ENCODE peak calls at places on chromosomes 13 and 19, in seven cellular contexts. One of them, this sample, is unnamed.
A peak's percentile ranks its signal among the peaks of the same experiment; 100 is the strongest.

GRCh38 chr19:4009990-4010807 is 2.7 kb downstream of the PIAS4 start:
- DNase-seq in stomach: no peak
- DNase-seq in upper lobe of right lung: no peak
- DNase-seq in uterus: no peak
- DNase-seq in left lung: no peak
- DNase-seq in mammary epithelial cell: no peak
- DNase-seq in H1: no peak
- DNase-seq in this sample: no peak

GRCh38 chr19:27971071-27971470 is 1241.9 kb downstream of the UQCRFS1 start:
- DNase-seq in mammary epithelial cell: no peak
- DNase-seq in left lung: no peak
- DNase-seq in H1: peak; percentile 58
- DNase-seq in uterus: no peak
- DNase-seq in upper lobe of right lung: no peak
- DNase-seq in stomach: no peak
- DNase-seq in this sample: no peak

GRCh38 chr19:40605201-40605971 is 4.2 kb downstream of the LTBP4 start:
- DNase-seq in stomach: peak; percentile 86
- DNase-seq in uterus: peak; percentile 75
- DNase-seq in left lung: peak; percentile 92
- DNase-seq in upper lobe of right lung: peak; percentile 92
- DNase-seq in H1: no peak
- DNase-seq in mammary epithelial cell: peak; percentile 95
- DNase-seq in this sample: peak; percentile 75

GRCh38 chr19:51664131-51664530 is 17.5 kb upstream of the SIGLEC14 start:
- DNase-seq in mammary epithelial cell: no peak
- DNase-seq in H1: no peak
- DNase-seq in upper lobe of right lung: no peak
- DNase-seq in stomach: no peak
- DNase-seq in left lung: no peak
- DNase-seq in uterus: no peak
- DNase-seq in this sample: no peak

GRCh38 chr19:39998511-39998910 is 1.7 kb downstream of the ZNF546 start:
- DNase-seq in H1: no peak
- DNase-seq in mammary epithelial cell: peak; percentile 35
- DNase-seq in left lung: no peak
- DNase-seq in uterus: no peak
- DNase-seq in upper lobe of right lung: no peak
- DNase-seq in stomach: no peak
- DNase-seq in this sample: no peak

GRCh38 chr13:30331331-30331771 is 24.0 kb upstream of the KATNAL1 start:
- DNase-seq in left lung: no peak
- DNase-seq in stomach: no peak
- DNase-seq in H1: no peak
- DNase-seq in uterus: peak; percentile 92
- DNase-seq in mammary epithelial cell: no peak
- DNase-seq in upper lobe of right lung: no peak
- DNase-seq in this sample: no peak

GRCh38 chr19:39471756-39472536 is 8.7 kb upstream of the TIMM50 start:
- DNase-seq in left lung: peak; percentile 29
- DNase-seq in stomach: no peak
- DNase-seq in uterus: no peak
- DNase-seq in mammary epithelial cell: no peak
- DNase-seq in H1: no peak
- DNase-seq in upper lobe of right lung: no peak
- DNase-seq in this sample: no peak

GRCh38 chr19:5827891-5828660 is 11.4 kb downstream of the FUT6 start:
- DNase-seq in left lung: peak; percentile 95
- DNase-seq in mammary epithelial cell: peak; percentile 55
- DNase-seq in upper lobe of right lung: peak; percentile 96
- DNase-seq in uterus: peak; percentile 64
- DNase-seq in stomach: peak; percentile 95
- DNase-seq in H1: peak; percentile 84
- DNase-seq in this sample: peak; percentile 96

GRCh38 chr13:99971576-99972189 is at the start of gene ZIC5:
- DNase-seq in mammary epithelial cell: no peak
- DNase-seq in stomach: no peak
- DNase-seq in uterus: no peak
- DNase-seq in H1: peak; percentile 84
- DNase-seq in left lung: peak; percentile 54
- DNase-seq in upper lobe of right lung: no peak
- DNase-seq in this sample: no peak

GRCh38 chr13:97287047-97287383 is 64.9 kb downstream of the MBNL2 start:
- DNase-seq in mammary epithelial cell: no peak
- DNase-seq in uterus: no peak
- DNase-seq in left lung: no peak
- DNase-seq in upper lobe of right lung: no peak
- DNase-seq in stomach: no peak
- DNase-seq in H1: no peak
- DNase-seq in this sample: no peak

GRCh38 chr13:108859202-108860012 is 230.0 kb downstream of the MYO16 start:
- DNase-seq in upper lobe of right lung: no peak
- DNase-seq in uterus: no peak
- DNase-seq in H1: no peak
- DNase-seq in left lung: no peak
- DNase-seq in stomach: no peak
- DNase-seq in mammary epithelial cell: no peak
- DNase-seq in this sample: no peak

GRCh38 chr13:97780486-97780885 is 173.0 kb upstream of the IPO5 start:
- DNase-seq in mammary epithelial cell: no peak
- DNase-seq in H1: no peak
- DNase-seq in uterus: no peak
- DNase-seq in left lung: no peak
- DNase-seq in stomach: no peak
- DNase-seq in upper lobe of right lung: no peak
- DNase-seq in this sample: no peak

GRCh38 chr19:8655340-8655709 is 24.9 kb downstream of the NFILZ start:
- DNase-seq in H1: no peak
- DNase-seq in uterus: no peak
- DNase-seq in left lung: no peak
- DNase-seq in stomach: no peak
- DNase-seq in upper lobe of right lung: peak; percentile 51
- DNase-seq in mammary epithelial cell: no peak
- DNase-seq in this sample: peak; percentile 62

GRCh38 chr19:15672580-15673175 is at the start of gene CYP4F12:
- DNase-seq in H1: no peak
- DNase-seq in mammary epithelial cell: peak; percentile 33
- DNase-seq in left lung: no peak
- DNase-seq in stomach: peak; percentile 84
- DNase-seq in uterus: peak; percentile 92
- DNase-seq in upper lobe of right lung: peak; percentile 82
- DNase-seq in this sample: peak; percentile 10

GRCh38 chr19:31826325-31826724 is 477.1 kb upstream of the TSHZ3 start:
- DNase-seq in upper lobe of right lung: no peak
- DNase-seq in left lung: no peak
- DNase-seq in uterus: no peak
- DNase-seq in H1: no peak
- DNase-seq in stomach: no peak
- DNase-seq in mammary epithelial cell: no peak
- DNase-seq in this sample: no peak

GRCh38 chr19:51364200-51365106 is 1.7 kb downstream of the ETFB start:
- DNase-seq in upper lobe of right lung: no peak
- DNase-seq in mammary epithelial cell: peak; percentile 37
- DNase-seq in left lung: no peak
- DNase-seq in stomach: no peak
- DNase-seq in uterus: no peak
- DNase-seq in H1: no peak
- DNase-seq in this sample: no peak

GRCh38 chr13:39961036-39961435 is 305.6 kb downstream of the COG6 start:
- DNase-seq in upper lobe of right lung: no peak
- DNase-seq in stomach: no peak
- DNase-seq in left lung: no peak
- DNase-seq in uterus: no peak
- DNase-seq in mammary epithelial cell: no peak
- DNase-seq in H1: no peak
- DNase-seq in this sample: no peak

GRCh38 chr13:93227906-93228801 is 1.5 kb downstream of the GPC6 start:
- DNase-seq in upper lobe of right lung: peak; percentile 72
- DNase-seq in stomach: peak; percentile 28
- DNase-seq in left lung: peak; percentile 71
- DNase-seq in mammary epithelial cell: peak; percentile 90
- DNase-seq in uterus: peak; percentile 51
- DNase-seq in H1: no peak
- DNase-seq in this sample: no peak

GRCh38 chr13:40440990-40441820 is 225.2 kb downstream of the FOXO1 start:
- DNase-seq in left lung: no peak
- DNase-seq in H1: no peak
- DNase-seq in uterus: peak; percentile 69
- DNase-seq in upper lobe of right lung: peak; percentile 69
- DNase-seq in mammary epithelial cell: peak; percentile 57
- DNase-seq in stomach: peak; percentile 88
- DNase-seq in this sample: no peak

GRCh38 chr13:83312194-83312593 is 570.1 kb downstream of the SLITRK1 start:
- DNase-seq in H1: no peak
- DNase-seq in left lung: no peak
- DNase-seq in mammary epithelial cell: no peak
- DNase-seq in stomach: no peak
- DNase-seq in uterus: no peak
- DNase-seq in upper lobe of right lung: no peak
- DNase-seq in this sample: no peak

GRCh38 chr19:41332000-41332399 is 21.7 kb downstream of the TGFB1 start:
- DNase-seq in H1: no peak
- DNase-seq in left lung: no peak
- DNase-seq in stomach: no peak
- DNase-seq in upper lobe of right lung: no peak
- DNase-seq in mammary epithelial cell: no peak
- DNase-seq in uterus: no peak
- DNase-seq in this sample: no peak

GRCh38 chr19:56508282-56508778 is 675 bp downstream of the ZNF471 start:
- DNase-seq in left lung: no peak
- DNase-seq in uterus: no peak
- DNase-seq in stomach: no peak
- DNase-seq in mammary epithelial cell: no peak
- DNase-seq in upper lobe of right lung: no peak
- DNase-seq in H1: no peak
- DNase-seq in this sample: no peak

GRCh38 chr19:17325881-17326594 is 8.6 kb downstream of the ANO8 start:
- DNase-seq in uterus: no peak
- DNase-seq in left lung: no peak
- DNase-seq in H1: no peak
- DNase-seq in upper lobe of right lung: no peak
- DNase-seq in mammary epithelial cell: peak; percentile 70
- DNase-seq in stomach: peak; percentile 40
- DNase-seq in this sample: no peak

DNA sequence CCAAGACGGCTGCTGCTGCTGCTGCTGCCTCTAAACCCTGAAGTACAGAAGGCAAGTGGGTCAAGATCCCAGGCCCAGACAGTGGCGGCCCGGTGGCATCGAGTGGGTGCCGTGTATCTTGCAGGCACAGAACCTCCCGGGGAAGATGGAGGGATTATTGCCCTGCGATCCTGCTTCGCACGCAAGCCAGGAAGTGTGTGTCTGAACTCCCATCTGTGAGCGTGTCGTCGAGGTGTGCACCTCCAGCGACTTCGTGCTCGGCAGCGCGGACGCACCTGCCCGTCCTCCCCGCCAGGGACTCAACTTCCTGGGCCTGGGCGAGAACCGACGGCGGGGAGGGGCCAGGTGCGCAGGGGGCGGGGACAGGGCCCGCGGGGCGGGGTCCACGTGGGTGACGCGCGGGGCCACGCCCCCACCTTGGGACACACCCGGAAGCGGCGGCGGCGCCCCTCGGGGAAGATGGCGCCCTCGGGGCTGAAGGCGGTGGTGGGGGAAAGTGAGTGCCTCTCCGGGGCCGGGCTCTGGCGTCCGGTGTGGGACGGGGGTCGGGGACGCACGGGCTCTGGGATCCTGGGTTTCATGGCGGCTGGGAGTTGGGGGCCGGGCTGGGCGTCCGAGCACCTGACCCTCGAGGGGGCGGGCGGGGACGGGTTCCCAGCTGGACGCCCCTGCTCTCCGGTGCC is at the start of gene STXBP2:
- DNase-seq in upper lobe of right lung: peak; percentile 94
- DNase-seq in stomach: peak; percentile 93
- DNase-seq in left lung: peak; percentile 96
- DNase-seq in mammary epithelial cell: peak; percentile 73
- DNase-seq in H1: peak; percentile 64
- DNase-seq in uterus: peak; percentile 34
- DNase-seq in this sample: peak; percentile 92
- H3K27ac ChIP-seq in upper lobe of right lung: peak within 1 kb of the TSS; percentile 95
- H3K27ac ChIP-seq in stomach: peak within 1 kb of the TSS; percentile 90
- H3K27ac ChIP-seq in left lung: peak within 1 kb of the TSS; percentile 86
- H3K27ac ChIP-seq in mammary epithelial cell: peak within 1 kb of the TSS; percentile 27
- H3K27ac ChIP-seq in H1: peak within 1 kb of the TSS; percentile 23
- H3K27ac ChIP-seq in uterus: no peak within 1 kb of the TSS
- H3K27ac ChIP-seq in this sample: peak within 1 kb of the TSS; percentile 88

DNA sequence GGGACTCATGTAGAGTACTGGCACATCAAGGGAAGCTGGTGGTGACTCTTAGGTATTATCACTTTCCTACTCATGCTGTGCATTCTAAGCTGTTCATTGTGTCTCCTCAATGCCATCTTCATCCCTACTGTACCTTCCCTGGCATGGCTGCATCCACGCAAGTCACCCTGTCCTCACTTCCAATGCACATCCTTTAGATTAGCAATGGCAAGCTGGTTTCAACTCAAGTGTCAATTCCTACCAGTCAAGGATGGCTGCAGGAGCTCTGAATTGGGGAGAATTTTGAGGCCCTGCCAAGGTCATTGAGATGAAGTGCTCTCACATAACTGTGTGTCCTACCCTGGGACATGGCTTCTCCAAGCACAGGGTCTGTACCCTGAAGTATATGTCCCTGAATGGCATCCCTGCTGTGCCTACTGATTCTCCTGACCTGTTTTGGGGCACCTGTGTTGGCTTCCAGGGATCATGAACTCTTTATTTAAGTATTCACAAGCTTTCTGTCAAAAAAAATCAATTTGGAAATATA is 24.6 kb downstream of the COL4A1 start:
- DNase-seq in mammary epithelial cell: no peak
- DNase-seq in stomach: no peak
- DNase-seq in H1: no peak
- DNase-seq in left lung: no peak
- DNase-seq in uterus: no peak
- DNase-seq in upper lobe of right lung: no peak
- DNase-seq in this sample: no peak
- H3K27ac ChIP-seq in mammary epithelial cell: no peak overlapping the region
- H3K27ac ChIP-seq in stomach: peak overlapping the region; percentile 16
- H3K27ac ChIP-seq in H1: no peak overlapping the region
- H3K27ac ChIP-seq in left lung: no peak overlapping the region
- H3K27ac ChIP-seq in uterus: peak overlapping the region; percentile 50
- H3K27ac ChIP-seq in upper lobe of right lung: no peak overlapping the region
- H3K27ac ChIP-seq in this sample: no peak overlapping the region

DNA sequence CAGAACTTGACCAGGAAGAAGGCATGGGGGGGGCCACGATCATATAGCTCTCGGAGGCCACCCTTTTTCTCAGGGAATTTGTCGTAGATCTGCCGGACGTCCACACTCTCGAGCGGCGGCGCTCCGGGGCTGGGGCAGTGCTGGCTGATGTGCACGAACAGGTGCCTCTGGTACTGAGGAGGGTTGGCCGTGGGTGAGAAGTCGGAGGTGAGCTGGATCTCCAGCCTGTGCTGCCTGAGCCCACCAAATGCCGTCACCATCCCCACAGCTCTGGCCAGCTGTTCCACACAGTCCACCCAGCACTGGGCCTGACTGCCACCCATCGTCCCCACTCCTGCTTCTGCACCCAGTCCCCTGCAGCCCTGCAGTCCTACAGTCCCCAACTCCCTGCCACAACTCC is 12.0 kb downstream of the CD37 start:
- DNase-seq in upper lobe of right lung: no peak
- DNase-seq in H1: no peak
- DNase-seq in mammary epithelial cell: no peak
- DNase-seq in left lung: no peak
- DNase-seq in uterus: no peak
- DNase-seq in stomach: no peak
- DNase-seq in this sample: no peak
- H3K27ac ChIP-seq in upper lobe of right lung: no peak overlapping the region
- H3K27ac ChIP-seq in H1: no peak overlapping the region
- H3K27ac ChIP-seq in mammary epithelial cell: no peak overlapping the region
- H3K27ac ChIP-seq in left lung: no peak overlapping the region
- H3K27ac ChIP-seq in uterus: no peak overlapping the region
- H3K27ac ChIP-seq in stomach: no peak overlapping the region
- H3K27ac ChIP-seq in this sample: no peak overlapping the region

GRCh38 chr19:2983351-2984195 is 6.2 kb downstream of the TLE6 start:
- DNase-seq in mammary epithelial cell: peak; percentile 76
- DNase-seq in left lung: no peak
- DNase-seq in stomach: no peak
- DNase-seq in upper lobe of right lung: peak; percentile 72
- DNase-seq in uterus: peak; percentile 77
- DNase-seq in H1: peak; percentile 83
- DNase-seq in this sample: no peak
- H3K27ac ChIP-seq in mammary epithelial cell: no peak overlapping the region
- H3K27ac ChIP-seq in left lung: peak overlapping the region; percentile 50
- H3K27ac ChIP-seq in stomach: peak overlapping the region; percentile 86
- H3K27ac ChIP-seq in upper lobe of right lung: peak overlapping the region; percentile 84
- H3K27ac ChIP-seq in uterus: peak overlapping the region; percentile 95
- H3K27ac ChIP-seq in H1: no peak overlapping the region
- H3K27ac ChIP-seq in this sample: no peak overlapping the region